ENCODE peak calls at places on chromosomes 5 and 9, in eight cellular contexts. K is stomach, D is keratinocyte, X is prostate gland, M is body of pancreas, N is transverse colon, P is right cardiac atrium, E is upper lobe of right lung. A is an unnamed sample.

GRCh38 chr5:150553911-150554310 is 46.0 kb downstream of the NDST1 start:
- DNase-seq in K (no peak), D (no peak), X (no peak), M (no peak), N (no peak), P (peak; percentile 26), E (no peak), A (no peak)

GRCh38 chr5:176187276-176188062 is 50.8 kb upstream of the SIMC1 start:
- DNase-seq in K (no peak), D (no peak), X (no peak), M (no peak), N (no peak), P (no peak), E (no peak), A (no peak)

GRCh38 chr9:2481216-2481615 is 140.4 kb upstream of the VLDLR start:
- DNase-seq in K (no peak), D (no peak), X (no peak), M (no peak), N (no peak), P (no peak), E (no peak), A (no peak)

GRCh38 chr9:124478014-124478753 is 27.9 kb downstream of the ADGRD2 start:
- DNase-seq in K (no peak), D (no peak), X (no peak), M (no peak), N (no peak), P (no peak), E (no peak), A (no peak)

GRCh38 chr5:126464016-126464415 is 40.8 kb downstream of the GRAMD2B start:
- DNase-seq in K (no peak), D (no peak), X (no peak), M (no peak), N (no peak), P (no peak), E (no peak), A (no peak)

GRCh38 chr5:170439944-170440269 is 50.7 kb upstream of the KCNMB1 start:
- DNase-seq in K (no peak), D (no peak), X (no peak), M (no peak), N (no peak), P (no peak), E (no peak), A (no peak)

GRCh38 chr9:17068671-17069070 is 66.2 kb upstream of the CNTLN start:
- DNase-seq in K (no peak), D (no peak), X (no peak), M (no peak), N (no peak), P (no peak), E (no peak), A (no peak)

GRCh38 chr5:176535655-176536131 is 1.5 kb downstream of the RNF44 start:
- DNase-seq in K (no peak), D (no peak), X (no peak), M (no peak), N (no peak), P (no peak), E (no peak), A (peak; percentile 38)

GRCh38 chr5:18394154-18394804 is 760.0 kb downstream of the TAF11L14 start:
- DNase-seq in K (peak; percentile 48), D (no peak), X (no peak), M (peak; percentile 31), N (peak; percentile 63), P (peak; percentile 53), E (peak; percentile 78), A (peak; percentile 70)

GRCh38 chr9:112784020-112784788 is 33.6 kb downstream of the SNX30 start:
- DNase-seq in K (no peak), D (no peak), X (no peak), M (peak; percentile 18), N (no peak), P (no peak), E (no peak), A (no peak)

GRCh38 chr9:134335490-134336173 is 9.4 kb downstream of the RXRA start:
- DNase-seq in K (peak; percentile 43), D (no peak), X (no peak), M (no peak), N (peak; percentile 83), P (peak; percentile 48), E (no peak), A (no peak)

GRCh38 chr9:134335095-134335489 is 8.8 kb downstream of the RXRA start:
- DNase-seq in K (no peak), D (no peak), X (no peak), M (no peak), N (no peak), P (peak; percentile 24), E (no peak), A (no peak)

GRCh38 chr9:134337469-134337868 is 11.2 kb downstream of the RXRA start:
- DNase-seq in K (no peak), D (no peak), X (no peak), M (no peak), N (no peak), P (no peak), E (no peak), A (no peak)

GRCh38 chr9:134336924-134337323 is 10.7 kb downstream of the RXRA start:
- DNase-seq in K (no peak), D (no peak), X (no peak), M (no peak), N (no peak), P (no peak), E (no peak), A (no peak)

GRCh38 chr9:134336174-134336705 is 10.0 kb downstream of the RXRA start:
- DNase-seq in K (no peak), D (no peak), X (no peak), M (no peak), N (peak; percentile 48), P (no peak), E (no peak), A (no peak)
- H3K4me1 ChIP-seq in K (peaks cover 100% of the 10 kb centered on the region), D (peaks cover 25% of the 10 kb centered on the region), X (peaks cover 33% of the 10 kb centered on the region), M (peaks cover 99% of the 10 kb centered on the region), N (peaks cover 91% of the 10 kb centered on the region), P (peaks cover 60% of the 10 kb centered on the region), E (peaks cover 79% of the 10 kb centered on the region), A (peaks cover 20% of the 10 kb centered on the region)

DNA sequence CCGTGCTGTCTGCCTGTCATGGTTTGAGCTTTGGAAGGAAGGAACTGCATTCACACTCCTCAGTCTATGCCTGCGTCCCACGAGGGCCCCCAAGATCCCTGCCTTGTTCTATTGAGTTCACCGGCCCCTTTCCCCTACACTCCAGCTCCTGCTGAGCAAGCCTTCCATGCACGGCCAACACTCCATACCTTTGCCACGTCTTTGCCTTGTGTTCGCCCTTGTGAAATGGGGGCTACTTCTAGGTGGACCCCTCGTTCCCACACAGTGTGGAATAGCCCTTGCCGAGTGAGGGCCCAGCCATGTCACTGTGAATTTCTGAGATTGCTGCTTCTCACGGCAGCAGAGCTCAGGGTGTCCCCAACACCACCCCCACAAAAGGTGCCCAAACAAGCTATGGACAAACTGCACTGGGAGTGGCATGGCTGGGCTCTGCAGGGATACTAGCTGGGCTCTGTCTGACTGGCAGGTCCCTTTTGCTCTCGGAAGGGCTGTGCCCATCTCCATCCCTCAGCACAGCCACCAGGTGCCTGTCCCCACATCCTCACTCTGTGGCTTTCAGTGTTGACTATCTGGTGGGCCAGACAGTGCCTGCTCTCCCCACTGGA is 67.9 kb upstream of the ADAMTS2 start:
- DNase-seq in K (no peak), D (no peak), X (no peak), M (no peak), N (no peak), P (no peak), E (no peak), A (no peak)
- H3K9me3 ChIP-seq in K (no peaks in the 10 kb centered on the region), D (peaks cover 11% of the 10 kb centered on the region), X (no peaks in the 10 kb centered on the region), M (no peaks in the 10 kb centered on the region), N (no peaks in the 10 kb centered on the region), P (no peaks in the 10 kb centered on the region), E (no peaks in the 10 kb centered on the region), A (no peaks in the 10 kb centered on the region)

DNA sequence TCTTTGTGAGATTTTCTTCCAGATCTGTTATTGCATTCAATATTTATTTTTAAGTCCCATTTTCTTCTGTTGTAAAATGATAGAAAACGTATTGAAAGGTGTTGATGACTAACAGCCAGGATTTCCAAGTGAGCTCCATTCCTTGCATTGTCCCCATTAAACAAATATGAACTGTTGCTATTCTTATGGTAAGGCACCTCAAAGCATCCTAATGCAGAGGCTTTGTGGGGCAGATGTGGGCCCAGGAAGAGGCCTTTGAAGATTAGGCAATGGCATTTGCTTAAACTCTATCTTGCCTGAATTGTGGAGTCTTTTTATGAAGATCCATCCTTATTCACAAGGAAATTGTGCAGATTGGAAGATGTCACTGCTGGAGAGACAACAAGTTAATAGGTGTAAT is 38.9 kb downstream of the NTRK2 start:
- DNase-seq in K (no peak), D (no peak), X (no peak), M (no peak), N (no peak), P (no peak), E (no peak), A (no peak)
- H3K27me3 ChIP-seq in K (no peaks in the 10 kb centered on the region), D (no peaks in the 10 kb centered on the region), X (no peaks in the 10 kb centered on the region), M (no peaks in the 10 kb centered on the region), N (no peaks in the 10 kb centered on the region), P (no peaks in the 10 kb centered on the region), E (peaks cover 5% of the 10 kb centered on the region), A (no peaks in the 10 kb centered on the region)

GRCh38 chr9:131739192-131739961 is 499 bp downstream of the RAPGEF1 start:
- DNase-seq in K (peak; percentile 57), D (no peak), X (no peak), M (peak; percentile 40), N (peak; percentile 51), P (peak; percentile 77), E (peak; percentile 83), A (peak; percentile 55)
- H3K4me1 ChIP-seq in K (peaks cover 65% of the 10 kb centered on the region), D (peaks cover 31% of the 10 kb centered on the region), X (peaks cover 6% of the 10 kb centered on the region), M (peaks cover 57% of the 10 kb centered on the region), N (peaks cover 31% of the 10 kb centered on the region), P (peaks cover 16% of the 10 kb centered on the region), E (peaks cover 48% of the 10 kb centered on the region), A (peaks cover 43% of the 10 kb centered on the region)

A was measured in Caco-2.